ENCODE peak calls at places on chromosomes 12 and 14, in eight cellular contexts. R is RCC 7860; T is activated CD4-positive, alpha-beta T cell treated with anti-CD3 and anti-CD28 coated beads for 4 hours; Y is ovary; H is activated CD8-positive, alpha-beta memory T cell treated with anti-CD3 and anti-CD28 coated beads for 4 hours; Z is natural killer cell treated with Interleukin-12 subunit alpha and Interleukin-12 subunit beta and Interleukin-15 and Interleukin-18, amount 100 ng/mL, for 72 hours; V is activated T-cell treated with anti-CD3 and anti-CD28 coated beads for 48 hours; C is NCI-H1092 treated with DMSO at 0.1 percent for 48 hours. K is an unnamed sample.

GRCh38 chr14:99752486-99753121 is 40.6 kb upstream of the EML1 start:
- DNase-seq in C (no peak), Z (no peak), Y (no peak), H (no peak), T (no peak), R (peak), V (no peak), K (no peak)

GRCh38 chr12:51128905-51129304 is 44.0 kb downstream of the TFCP2 start:
- DNase-seq in H (no peak), R (no peak), Y (no peak), T (no peak), V (no peak), Z (no peak), C (no peak), K (no peak)

GRCh38 chr14:76546426-76547221 is 170.7 kb downstream of the ESRRB start:
- DNase-seq in Z (no peak), R (no peak), H (no peak), T (no peak), C (peak), V (no peak), Y (no peak), K (peak)

GRCh38 chr12:60257063-60257462 is 661.2 kb downstream of the SLC16A7 start:
- DNase-seq in Z (no peak), R (peak), H (no peak), C (no peak), T (no peak), Y (no peak), V (no peak), K (peak)

GRCh38 chr14:105927661-105928060 is 401.3 kb downstream of the TMEM121 start:
- DNase-seq in H (no peak), R (no peak), T (no peak), Y (no peak), Z (no peak), C (no peak), V (no peak), K (no peak)

GRCh38 chr14:22420598-22421186 is 168.3 kb downstream of the DAD1 start:
- DNase-seq in Y (no peak), C (no peak), Z (peak), H (no peak), T (no peak), V (no peak), R (no peak), K (no peak)

GRCh38 chr14:93926873-93927571 is at the start of gene FAM181A:
- DNase-seq in Z (no peak), R (no peak), H (no peak), V (no peak), T (no peak), Y (no peak), C (no peak), K (peak)

GRCh38 chr14:90828642-90829487 is 12.6 kb upstream of the TTC7B start:
- DNase-seq in Y (no peak), C (no peak), V (no peak), R (no peak), T (no peak), H (no peak), Z (peak), K (no peak)

GRCh38 chr12:118274066-118274465 is 98.6 kb downstream of the TAOK3 start:
- DNase-seq in Y (no peak), C (no peak), Z (no peak), H (no peak), V (no peak), T (no peak), R (no peak), K (no peak)

GRCh38 chr12:115451785-115452736 is 768.1 kb upstream of the TBX3 start:
- DNase-seq in R (no peak), T (no peak), C (peak), Z (no peak), V (peak), H (no peak), Y (peak), K (peak)

GRCh38 chr12:52441320-52441911 is 7.2 kb upstream of the KRT75 start:
- DNase-seq in Y (no peak), H (no peak), Z (no peak), V (no peak), T (no peak), C (no peak), R (no peak), K (peak)

GRCh38 chr12:2641209-2641608 is 153.6 kb upstream of the FKBP4 start:
- DNase-seq in T (no peak), Y (no peak), Z (no peak), H (no peak), C (no peak), R (no peak), V (no peak), K (peak)

GRCh38 chr14:93894992-93895391 is 32.2 kb upstream of the FAM181A start:
- DNase-seq in H (no peak), V (no peak), R (no peak), Y (no peak), Z (no peak), C (no peak), T (no peak), K (peak)